ENCODE peak calls at places on chromosomes 5 and 9, in ten cellular contexts. One of them, this sample, is unnamed.

GRCh38 chr5:117261948-117262606 is 687.5 kb upstream of the SEMA6A start:
- DNase-seq in GM12892: no peak
- DNase-seq in sigmoid colon: no peak
- DNase-seq in GM06990: no peak
- DNase-seq in KBM-7: no peak
- DNase-seq in right cardiac atrium: no peak
- DNase-seq in left kidney: no peak
- DNase-seq in mucosa of descending colon: no peak
- DNase-seq in fibroblast of lung: peak
- DNase-seq in natural killer cell treated with Interleukin-12 subunit alpha and Interleukin-12 subunit beta and Interleukin-15 and Interleukin-18, amount 100 ng/mL, for 72 hours: no peak
- DNase-seq in this sample: no peak

GRCh38 chr5:172223901-172224873 is 30.2 kb downstream of the EFCAB9 start:
- DNase-seq in GM12892: peak
- DNase-seq in sigmoid colon: no peak
- DNase-seq in GM06990: peak
- DNase-seq in KBM-7: no peak
- DNase-seq in right cardiac atrium: no peak
- DNase-seq in left kidney: no peak
- DNase-seq in mucosa of descending colon: no peak
- DNase-seq in fibroblast of lung: no peak
- DNase-seq in natural killer cell treated with Interleukin-12 subunit alpha and Interleukin-12 subunit beta and Interleukin-15 and Interleukin-18, amount 100 ng/mL, for 72 hours: no peak
- DNase-seq in this sample: peak

GRCh38 chr5:171596391-171596878 is 177.0 kb downstream of the FGF18 start:
- DNase-seq in GM12892: no peak
- DNase-seq in sigmoid colon: no peak
- DNase-seq in GM06990: no peak
- DNase-seq in KBM-7: no peak
- DNase-seq in right cardiac atrium: peak
- DNase-seq in left kidney: peak
- DNase-seq in mucosa of descending colon: no peak
- DNase-seq in fibroblast of lung: peak
- DNase-seq in natural killer cell treated with Interleukin-12 subunit alpha and Interleukin-12 subunit beta and Interleukin-15 and Interleukin-18, amount 100 ng/mL, for 72 hours: no peak
- DNase-seq in this sample: no peak

GRCh38 chr9:35673132-35673997 is at the start of gene CA9:
- DNase-seq in GM12892: no peak
- DNase-seq in sigmoid colon: peak
- DNase-seq in GM06990: no peak
- DNase-seq in KBM-7: no peak
- DNase-seq in right cardiac atrium: no peak
- DNase-seq in left kidney: no peak
- DNase-seq in mucosa of descending colon: peak
- DNase-seq in fibroblast of lung: no peak
- DNase-seq in natural killer cell treated with Interleukin-12 subunit alpha and Interleukin-12 subunit beta and Interleukin-15 and Interleukin-18, amount 100 ng/mL, for 72 hours: no peak
- DNase-seq in this sample: no peak

GRCh38 chr5:141742866-141743651 is 61.0 kb upstream of the ARAP3 start:
- DNase-seq in GM12892: no peak
- DNase-seq in sigmoid colon: no peak
- DNase-seq in GM06990: peak
- DNase-seq in KBM-7: peak
- DNase-seq in right cardiac atrium: no peak
- DNase-seq in left kidney: peak
- DNase-seq in mucosa of descending colon: no peak
- DNase-seq in fibroblast of lung: peak
- DNase-seq in natural killer cell treated with Interleukin-12 subunit alpha and Interleukin-12 subunit beta and Interleukin-15 and Interleukin-18, amount 100 ng/mL, for 72 hours: no peak
- DNase-seq in this sample: no peak

GRCh38 chr5:71862661-71863060 is 143.6 kb downstream of the CARTPT start:
- DNase-seq in GM12892: no peak
- DNase-seq in sigmoid colon: no peak
- DNase-seq in GM06990: no peak
- DNase-seq in KBM-7: no peak
- DNase-seq in right cardiac atrium: no peak
- DNase-seq in left kidney: no peak
- DNase-seq in mucosa of descending colon: no peak
- DNase-seq in fibroblast of lung: no peak
- DNase-seq in natural killer cell treated with Interleukin-12 subunit alpha and Interleukin-12 subunit beta and Interleukin-15 and Interleukin-18, amount 100 ng/mL, for 72 hours: no peak
- DNase-seq in this sample: no peak

GRCh38 chr5:131899686-131900085 is 45.8 kb downstream of the MEIKIN start:
- DNase-seq in GM12892: no peak
- DNase-seq in sigmoid colon: no peak
- DNase-seq in GM06990: no peak
- DNase-seq in KBM-7: no peak
- DNase-seq in right cardiac atrium: no peak
- DNase-seq in left kidney: no peak
- DNase-seq in mucosa of descending colon: no peak
- DNase-seq in fibroblast of lung: peak
- DNase-seq in natural killer cell treated with Interleukin-12 subunit alpha and Interleukin-12 subunit beta and Interleukin-15 and Interleukin-18, amount 100 ng/mL, for 72 hours: no peak
- DNase-seq in this sample: no peak

GRCh38 chr9:111516061-111516465 is 8.9 kb upstream of the ZNF483 start:
- DNase-seq in GM12892: no peak
- DNase-seq in sigmoid colon: no peak
- DNase-seq in GM06990: peak
- DNase-seq in KBM-7: no peak
- DNase-seq in right cardiac atrium: no peak
- DNase-seq in left kidney: no peak
- DNase-seq in mucosa of descending colon: no peak
- DNase-seq in fibroblast of lung: no peak
- DNase-seq in natural killer cell treated with Interleukin-12 subunit alpha and Interleukin-12 subunit beta and Interleukin-15 and Interleukin-18, amount 100 ng/mL, for 72 hours: no peak
- DNase-seq in this sample: no peak

GRCh38 chr5:42302186-42302585 is 121.1 kb upstream of the GHR start:
- DNase-seq in GM12892: no peak
- DNase-seq in sigmoid colon: no peak
- DNase-seq in GM06990: no peak
- DNase-seq in KBM-7: no peak
- DNase-seq in right cardiac atrium: no peak
- DNase-seq in left kidney: no peak
- DNase-seq in mucosa of descending colon: no peak
- DNase-seq in fibroblast of lung: no peak
- DNase-seq in natural killer cell treated with Interleukin-12 subunit alpha and Interleukin-12 subunit beta and Interleukin-15 and Interleukin-18, amount 100 ng/mL, for 72 hours: no peak
- DNase-seq in this sample: no peak

GRCh38 chr5:129771058-129771838 is 23.4 kb downstream of the MINAR2 start:
- DNase-seq in GM12892: peak
- DNase-seq in sigmoid colon: no peak
- DNase-seq in GM06990: no peak
- DNase-seq in KBM-7: peak
- DNase-seq in right cardiac atrium: peak
- DNase-seq in left kidney: peak
- DNase-seq in mucosa of descending colon: peak
- DNase-seq in fibroblast of lung: peak
- DNase-seq in natural killer cell treated with Interleukin-12 subunit alpha and Interleukin-12 subunit beta and Interleukin-15 and Interleukin-18, amount 100 ng/mL, for 72 hours: no peak
- DNase-seq in this sample: peak

GRCh38 chr9:137666950-137667670 is 48.3 kb downstream of the EHMT1 start:
- DNase-seq in GM12892: no peak
- DNase-seq in sigmoid colon: peak
- DNase-seq in GM06990: no peak
- DNase-seq in KBM-7: no peak
- DNase-seq in right cardiac atrium: no peak
- DNase-seq in left kidney: peak
- DNase-seq in mucosa of descending colon: no peak
- DNase-seq in fibroblast of lung: no peak
- DNase-seq in natural killer cell treated with Interleukin-12 subunit alpha and Interleukin-12 subunit beta and Interleukin-15 and Interleukin-18, amount 100 ng/mL, for 72 hours: no peak
- DNase-seq in this sample: no peak

GRCh38 chr9:126534431-126535186 is 79.1 kb upstream of the LMX1B start:
- DNase-seq in GM12892: no peak
- DNase-seq in sigmoid colon: no peak
- DNase-seq in GM06990: no peak
- DNase-seq in KBM-7: no peak
- DNase-seq in right cardiac atrium: no peak
- DNase-seq in left kidney: peak
- DNase-seq in mucosa of descending colon: no peak
- DNase-seq in fibroblast of lung: no peak
- DNase-seq in natural killer cell treated with Interleukin-12 subunit alpha and Interleukin-12 subunit beta and Interleukin-15 and Interleukin-18, amount 100 ng/mL, for 72 hours: no peak
- DNase-seq in this sample: no peak

GRCh38 chr9:34114436-34114835 is 12.1 kb downstream of the DCAF12 start:
- DNase-seq in GM12892: no peak
- DNase-seq in sigmoid colon: no peak
- DNase-seq in GM06990: no peak
- DNase-seq in KBM-7: no peak
- DNase-seq in right cardiac atrium: no peak
- DNase-seq in left kidney: no peak
- DNase-seq in mucosa of descending colon: no peak
- DNase-seq in fibroblast of lung: no peak
- DNase-seq in natural killer cell treated with Interleukin-12 subunit alpha and Interleukin-12 subunit beta and Interleukin-15 and Interleukin-18, amount 100 ng/mL, for 72 hours: no peak
- DNase-seq in this sample: no peak

GRCh38 chr9:120931278-120932085 is 4.9 kb upstream of the TRAF1 start:
- DNase-seq in GM12892: peak
- DNase-seq in sigmoid colon: no peak
- DNase-seq in GM06990: peak
- DNase-seq in KBM-7: peak
- DNase-seq in right cardiac atrium: no peak
- DNase-seq in left kidney: no peak
- DNase-seq in mucosa of descending colon: no peak
- DNase-seq in fibroblast of lung: peak
- DNase-seq in natural killer cell treated with Interleukin-12 subunit alpha and Interleukin-12 subunit beta and Interleukin-15 and Interleukin-18, amount 100 ng/mL, for 72 hours: peak
- DNase-seq in this sample: peak

GRCh38 chr5:154174091-154174490 is 16.4 kb upstream of the GALNT10 start:
- DNase-seq in GM12892: no peak
- DNase-seq in sigmoid colon: no peak
- DNase-seq in GM06990: no peak
- DNase-seq in KBM-7: no peak
- DNase-seq in right cardiac atrium: no peak
- DNase-seq in left kidney: no peak
- DNase-seq in mucosa of descending colon: no peak
- DNase-seq in fibroblast of lung: no peak
- DNase-seq in natural killer cell treated with Interleukin-12 subunit alpha and Interleukin-12 subunit beta and Interleukin-15 and Interleukin-18, amount 100 ng/mL, for 72 hours: no peak
- DNase-seq in this sample: no peak

GRCh38 chr9:118366228-118366627 is 662.0 kb downstream of the TLR4 start:
- DNase-seq in GM12892: no peak
- DNase-seq in sigmoid colon: no peak
- DNase-seq in GM06990: no peak
- DNase-seq in KBM-7: no peak
- DNase-seq in right cardiac atrium: no peak
- DNase-seq in left kidney: no peak
- DNase-seq in mucosa of descending colon: no peak
- DNase-seq in fibroblast of lung: no peak
- DNase-seq in natural killer cell treated with Interleukin-12 subunit alpha and Interleukin-12 subunit beta and Interleukin-15 and Interleukin-18, amount 100 ng/mL, for 72 hours: no peak
- DNase-seq in this sample: no peak

GRCh38 chr5:35852084-35852734 is 4.5 kb upstream of the IL7R start:
- DNase-seq in GM12892: no peak
- DNase-seq in sigmoid colon: no peak
- DNase-seq in GM06990: peak
- DNase-seq in KBM-7: peak
- DNase-seq in right cardiac atrium: peak
- DNase-seq in left kidney: no peak
- DNase-seq in mucosa of descending colon: no peak
- DNase-seq in fibroblast of lung: no peak
- DNase-seq in natural killer cell treated with Interleukin-12 subunit alpha and Interleukin-12 subunit beta and Interleukin-15 and Interleukin-18, amount 100 ng/mL, for 72 hours: no peak
- DNase-seq in this sample: no peak

GRCh38 chr5:171627936-171628335 is 157.7 kb upstream of the SMIM23 start:
- DNase-seq in GM12892: no peak
- DNase-seq in sigmoid colon: peak
- DNase-seq in GM06990: no peak
- DNase-seq in KBM-7: no peak
- DNase-seq in right cardiac atrium: no peak
- DNase-seq in left kidney: no peak
- DNase-seq in mucosa of descending colon: no peak
- DNase-seq in fibroblast of lung: no peak
- DNase-seq in natural killer cell treated with Interleukin-12 subunit alpha and Interleukin-12 subunit beta and Interleukin-15 and Interleukin-18, amount 100 ng/mL, for 72 hours: no peak
- DNase-seq in this sample: no peak

GRCh38 chr5:12526113-12526512 is 621.9 kb upstream of the CTNND2 start:
- DNase-seq in GM12892: no peak
- DNase-seq in sigmoid colon: no peak
- DNase-seq in GM06990: no peak
- DNase-seq in KBM-7: no peak
- DNase-seq in right cardiac atrium: no peak
- DNase-seq in left kidney: no peak
- DNase-seq in mucosa of descending colon: no peak
- DNase-seq in fibroblast of lung: no peak
- DNase-seq in natural killer cell treated with Interleukin-12 subunit alpha and Interleukin-12 subunit beta and Interleukin-15 and Interleukin-18, amount 100 ng/mL, for 72 hours: no peak
- DNase-seq in this sample: no peak

GRCh38 chr5:35369965-35370790 is 139.9 kb upstream of the PRLR start:
- DNase-seq in GM12892: no peak
- DNase-seq in sigmoid colon: no peak
- DNase-seq in GM06990: no peak
- DNase-seq in KBM-7: no peak
- DNase-seq in right cardiac atrium: no peak
- DNase-seq in left kidney: peak
- DNase-seq in mucosa of descending colon: no peak
- DNase-seq in fibroblast of lung: no peak
- DNase-seq in natural killer cell treated with Interleukin-12 subunit alpha and Interleukin-12 subunit beta and Interleukin-15 and Interleukin-18, amount 100 ng/mL, for 72 hours: no peak
- DNase-seq in this sample: no peak

GRCh38 chr5:115795700-115796099 is 20.8 kb downstream of the CDO1 start:
- DNase-seq in GM12892: no peak
- DNase-seq in sigmoid colon: no peak
- DNase-seq in GM06990: no peak
- DNase-seq in KBM-7: no peak
- DNase-seq in right cardiac atrium: no peak
- DNase-seq in left kidney: no peak
- DNase-seq in mucosa of descending colon: no peak
- DNase-seq in fibroblast of lung: no peak
- DNase-seq in natural killer cell treated with Interleukin-12 subunit alpha and Interleukin-12 subunit beta and Interleukin-15 and Interleukin-18, amount 100 ng/mL, for 72 hours: no peak
- DNase-seq in this sample: no peak

GRCh38 chr5:17402291-17403121 is 95.5 kb upstream of the TAF11L2 start:
- DNase-seq in GM12892: no peak
- DNase-seq in sigmoid colon: no peak
- DNase-seq in GM06990: no peak
- DNase-seq in KBM-7: no peak
- DNase-seq in right cardiac atrium: no peak
- DNase-seq in left kidney: no peak
- DNase-seq in mucosa of descending colon: no peak
- DNase-seq in fibroblast of lung: no peak
- DNase-seq in natural killer cell treated with Interleukin-12 subunit alpha and Interleukin-12 subunit beta and Interleukin-15 and Interleukin-18, amount 100 ng/mL, for 72 hours: no peak
- DNase-seq in this sample: no peak

GRCh38 chr5:60960591-60960990 is 15.6 kb downstream of the NDUFAF2 start:
- DNase-seq in GM12892: no peak
- DNase-seq in sigmoid colon: no peak
- DNase-seq in GM06990: no peak
- DNase-seq in KBM-7: no peak
- DNase-seq in right cardiac atrium: no peak
- DNase-seq in left kidney: peak
- DNase-seq in mucosa of descending colon: no peak
- DNase-seq in fibroblast of lung: peak
- DNase-seq in natural killer cell treated with Interleukin-12 subunit alpha and Interleukin-12 subunit beta and Interleukin-15 and Interleukin-18, amount 100 ng/mL, for 72 hours: no peak
- DNase-seq in this sample: no peak

GRCh38 chr5:137192293-137192743 is 306.8 kb downstream of the SPOCK1 start:
- DNase-seq in GM12892: no peak
- DNase-seq in sigmoid colon: no peak
- DNase-seq in GM06990: no peak
- DNase-seq in KBM-7: no peak
- DNase-seq in right cardiac atrium: no peak
- DNase-seq in left kidney: no peak
- DNase-seq in mucosa of descending colon: no peak
- DNase-seq in fibroblast of lung: no peak
- DNase-seq in natural killer cell treated with Interleukin-12 subunit alpha and Interleukin-12 subunit beta and Interleukin-15 and Interleukin-18, amount 100 ng/mL, for 72 hours: no peak
- DNase-seq in this sample: no peak

GRCh38 chr9:132833451-132834130 is 44.5 kb downstream of the AK8 start:
- DNase-seq in GM12892: no peak
- DNase-seq in sigmoid colon: no peak
- DNase-seq in GM06990: no peak
- DNase-seq in KBM-7: no peak
- DNase-seq in right cardiac atrium: no peak
- DNase-seq in left kidney: peak
- DNase-seq in mucosa of descending colon: no peak
- DNase-seq in fibroblast of lung: no peak
- DNase-seq in natural killer cell treated with Interleukin-12 subunit alpha and Interleukin-12 subunit beta and Interleukin-15 and Interleukin-18, amount 100 ng/mL, for 72 hours: no peak
- DNase-seq in this sample: no peak

GRCh38 chr5:132227485-132228240 is at the start of gene P4HA2:
- DNase-seq in GM12892: peak
- DNase-seq in sigmoid colon: peak
- DNase-seq in GM06990: peak
- DNase-seq in KBM-7: peak
- DNase-seq in right cardiac atrium: peak
- DNase-seq in left kidney: peak
- DNase-seq in mucosa of descending colon: peak
- DNase-seq in fibroblast of lung: peak
- DNase-seq in natural killer cell treated with Interleukin-12 subunit alpha and Interleukin-12 subunit beta and Interleukin-15 and Interleukin-18, amount 100 ng/mL, for 72 hours: peak
- DNase-seq in this sample: peak

GRCh38 chr9:5288591-5288990 is 15.9 kb downstream of the RLN2 start:
- DNase-seq in GM12892: no peak
- DNase-seq in sigmoid colon: no peak
- DNase-seq in GM06990: no peak
- DNase-seq in KBM-7: no peak
- DNase-seq in right cardiac atrium: no peak
- DNase-seq in left kidney: no peak
- DNase-seq in mucosa of descending colon: no peak
- DNase-seq in fibroblast of lung: no peak
- DNase-seq in natural killer cell treated with Interleukin-12 subunit alpha and Interleukin-12 subunit beta and Interleukin-15 and Interleukin-18, amount 100 ng/mL, for 72 hours: no peak
- DNase-seq in this sample: no peak

GRCh38 chr9:14309403-14309802 is 4.5 kb downstream of the NFIB start:
- DNase-seq in GM12892: no peak
- DNase-seq in sigmoid colon: no peak
- DNase-seq in GM06990: no peak
- DNase-seq in KBM-7: peak
- DNase-seq in right cardiac atrium: no peak
- DNase-seq in left kidney: no peak
- DNase-seq in mucosa of descending colon: no peak
- DNase-seq in fibroblast of lung: peak
- DNase-seq in natural killer cell treated with Interleukin-12 subunit alpha and Interleukin-12 subunit beta and Interleukin-15 and Interleukin-18, amount 100 ng/mL, for 72 hours: no peak
- DNase-seq in this sample: no peak

This sample was measured in GM19239.